ENCODE peak calls at places on chromosomes 7 and 10, in seven cellular contexts. One of them, this sample, is unnamed.
A peak's percentile ranks its signal among the peaks of the same experiment; 100 is the strongest.

GRCh38 chr10:126041804-126042231 is 145.5 kb downstream of the FANK1 start:
- DNase-seq in smooth muscle cell of the brain vasculature: no peak
- DNase-seq in heart left ventricle: peak; percentile 84
- DNase-seq in Calu3: peak; percentile 85
- DNase-seq in EH: peak; percentile 42
- DNase-seq in activated CD4-positive, alpha-beta T cell treated with anti-CD3 and anti-CD28 coated beads, Interleukin-2, amount 50 U/mL, for 1 hour: peak; percentile 50
- DNase-seq in Caki2: peak; percentile 99
- DNase-seq in this sample: peak; percentile 71

GRCh38 chr10:3131098-3131497 is 41.5 kb downstream of the PITRM1 start:
- DNase-seq in smooth muscle cell of the brain vasculature: no peak
- DNase-seq in heart left ventricle: no peak
- DNase-seq in Calu3: no peak
- DNase-seq in EH: no peak
- DNase-seq in activated CD4-positive, alpha-beta T cell treated with anti-CD3 and anti-CD28 coated beads, Interleukin-2, amount 50 U/mL, for 1 hour: no peak
- DNase-seq in Caki2: no peak
- DNase-seq in this sample: no peak

GRCh38 chr10:129853236-129853946 is 110.7 kb downstream of the EBF3 start:
- DNase-seq in smooth muscle cell of the brain vasculature: no peak
- DNase-seq in heart left ventricle: no peak
- DNase-seq in Calu3: no peak
- DNase-seq in EH: no peak
- DNase-seq in activated CD4-positive, alpha-beta T cell treated with anti-CD3 and anti-CD28 coated beads, Interleukin-2, amount 50 U/mL, for 1 hour: no peak
- DNase-seq in Caki2: peak; percentile 59
- DNase-seq in this sample: no peak

GRCh38 chr10:105545101-105545500 is 904.0 kb downstream of the SORCS3 start:
- DNase-seq in smooth muscle cell of the brain vasculature: no peak
- DNase-seq in heart left ventricle: no peak
- DNase-seq in Calu3: no peak
- DNase-seq in EH: no peak
- DNase-seq in activated CD4-positive, alpha-beta T cell treated with anti-CD3 and anti-CD28 coated beads, Interleukin-2, amount 50 U/mL, for 1 hour: no peak
- DNase-seq in Caki2: no peak
- DNase-seq in this sample: no peak

GRCh38 chr10:84344560-84344959 is 16.2 kb downstream of the CCSER2 start:
- DNase-seq in smooth muscle cell of the brain vasculature: no peak
- DNase-seq in heart left ventricle: no peak
- DNase-seq in Calu3: no peak
- DNase-seq in EH: no peak
- DNase-seq in activated CD4-positive, alpha-beta T cell treated with anti-CD3 and anti-CD28 coated beads, Interleukin-2, amount 50 U/mL, for 1 hour: no peak
- DNase-seq in Caki2: no peak
- DNase-seq in this sample: no peak

GRCh38 chr10:3455385-3456334 is 283.1 kb upstream of the PITRM1 start:
- DNase-seq in smooth muscle cell of the brain vasculature: no peak
- DNase-seq in heart left ventricle: no peak
- DNase-seq in Calu3: no peak
- DNase-seq in EH: peak; percentile 95
- DNase-seq in activated CD4-positive, alpha-beta T cell treated with anti-CD3 and anti-CD28 coated beads, Interleukin-2, amount 50 U/mL, for 1 hour: no peak
- DNase-seq in Caki2: no peak
- DNase-seq in this sample: no peak

GRCh38 chr7:40644454-40645188 is 509.8 kb downstream of the SUGCT start:
- DNase-seq in smooth muscle cell of the brain vasculature: no peak
- DNase-seq in heart left ventricle: no peak
- DNase-seq in Calu3: no peak
- DNase-seq in EH: no peak
- DNase-seq in activated CD4-positive, alpha-beta T cell treated with anti-CD3 and anti-CD28 coated beads, Interleukin-2, amount 50 U/mL, for 1 hour: no peak
- DNase-seq in Caki2: no peak
- DNase-seq in this sample: no peak

GRCh38 chr10:83677795-83678194 is 461.5 kb upstream of the GHITM start:
- DNase-seq in smooth muscle cell of the brain vasculature: no peak
- DNase-seq in heart left ventricle: no peak
- DNase-seq in Calu3: no peak
- DNase-seq in EH: peak; percentile 27
- DNase-seq in activated CD4-positive, alpha-beta T cell treated with anti-CD3 and anti-CD28 coated beads, Interleukin-2, amount 50 U/mL, for 1 hour: no peak
- DNase-seq in Caki2: no peak
- DNase-seq in this sample: no peak

GRCh38 chr10:71269301-71270288 is 49.5 kb upstream of the SLC29A3 start:
- DNase-seq in smooth muscle cell of the brain vasculature: no peak
- DNase-seq in heart left ventricle: peak; percentile 59
- DNase-seq in Calu3: no peak
- DNase-seq in EH: no peak
- DNase-seq in activated CD4-positive, alpha-beta T cell treated with anti-CD3 and anti-CD28 coated beads, Interleukin-2, amount 50 U/mL, for 1 hour: no peak
- DNase-seq in Caki2: no peak
- DNase-seq in this sample: no peak

GRCh38 chr7:27181795-27182275 is 3.2 kb downstream of the HOXA11 start:
- DNase-seq in smooth muscle cell of the brain vasculature: no peak
- DNase-seq in heart left ventricle: no peak
- DNase-seq in Calu3: no peak
- DNase-seq in EH: peak; percentile 74
- DNase-seq in activated CD4-positive, alpha-beta T cell treated with anti-CD3 and anti-CD28 coated beads, Interleukin-2, amount 50 U/mL, for 1 hour: no peak
- DNase-seq in Caki2: no peak
- DNase-seq in this sample: peak; percentile 19

This sample was measured in transverse colon.